ENCODE peak calls at places on chromosomes 3 and 15, in four cellular contexts. D is left lobe of liver, S is PC-9, U is M059J. B is an unnamed sample.

GRCh38 chr3:2300938-2301337 is 202.3 kb downstream of the CNTN4 start:
- DNase-seq in D (no peak), S (no peak), U (no peak), B (no peak)

GRCh38 chr3:9399746-9400145 is 2.3 kb downstream of the SETD5 start:
- DNase-seq in D (peak; percentile 64), U (peak; percentile 87), S (peak; percentile 47), B (no peak)

GRCh38 chr3:14425574-14426304 is 23.3 kb downstream of the SLC6A6 start:
- DNase-seq in D (no peak), U (peak; percentile 88), S (no peak), B (no peak)

GRCh38 chr3:48599077-48599501 is 4.0 kb upstream of the COL7A1 start:
- DNase-seq in D (no peak), U (no peak), S (peak; percentile 60), B (no peak)

GRCh38 chr15:101489236-101489632 is 273 bp downstream of the PCSK6 start:
- DNase-seq in S (peak; percentile 65), D (peak; percentile 67), U (no peak), B (no peak)

GRCh38 chr3:137121704-137122314 is 164.0 kb downstream of the IL20RB start:
- DNase-seq in D (no peak), S (peak; percentile 13), U (peak; percentile 48), B (no peak)

GRCh38 chr15:42608110-42608531 is 32.7 kb downstream of the STARD9 start:
- DNase-seq in U (peak; percentile 73), D (no peak), S (no peak), B (peak; percentile 29)

GRCh38 chr3:141875893-141876380 is 506 bp upstream of the ATP1B3 start:
- DNase-seq in S (no peak), U (peak; percentile 82), D (no peak), B (peak; percentile 73)

GRCh38 chr3:45104715-45105711 is 41.2 kb downstream of the CDCP1 start:
- DNase-seq in S (no peak), U (peak; percentile 64), D (no peak), B (no peak)

GRCh38 chr15:75857886-75858285 is 14.6 kb downstream of the UBE2Q2 start:
- DNase-seq in S (no peak), D (no peak), U (no peak), B (no peak)

B was measured in CD8-positive, alpha-beta T cell.